ENCODE peak calls at places on chromosomes 12 and 14, in nine cellular contexts. One of them, this sample, is unnamed.
A peak's percentile ranks its signal among the peaks of the same experiment; 100 is the strongest.

GRCh38 chr12:42325776-42326465 is at the start of the genes PPHLN1 and ZCRB1:
- DNase-seq in HEK293T: peak; percentile 81
- DNase-seq in stimulated activated CD8-positive, alpha-beta memory T cell treated with anti-CD3 and anti-CD28 coated beads, Interleukin-15, amount 100 ng/mL, for 48 hours: peak; percentile 68
- DNase-seq in tibial nerve: peak; percentile 72
- DNase-seq in esophagus squamous epithelium: peak; percentile 22
- DNase-seq in AG10803: peak; percentile 72
- DNase-seq in SJSA1: peak; percentile 74
- DNase-seq in left cardiac atrium: peak; percentile 89
- DNase-seq in kidney glomerular epithelial cell: peak; percentile 75
- DNase-seq in this sample: peak; percentile 85

GRCh38 chr12:70756118-70756517 is 118.9 kb upstream of the PTPRB start:
- DNase-seq in stimulated activated CD8-positive, alpha-beta memory T cell treated with anti-CD3 and anti-CD28 coated beads, Interleukin-15, amount 100 ng/mL, for 48 hours: no peak
- DNase-seq in HEK293T: no peak
- DNase-seq in AG10803: peak; percentile 14
- DNase-seq in kidney glomerular epithelial cell: peak; percentile 73
- DNase-seq in esophagus squamous epithelium: no peak
- DNase-seq in tibial nerve: no peak
- DNase-seq in left cardiac atrium: no peak
- DNase-seq in SJSA1: no peak
- DNase-seq in this sample: peak; percentile 73

GRCh38 chr14:100750762-100751699 is 24.3 kb downstream of the DLK1 start:
- DNase-seq in AG10803: no peak
- DNase-seq in HEK293T: no peak
- DNase-seq in left cardiac atrium: no peak
- DNase-seq in SJSA1: no peak
- DNase-seq in tibial nerve: no peak
- DNase-seq in esophagus squamous epithelium: no peak
- DNase-seq in stimulated activated CD8-positive, alpha-beta memory T cell treated with anti-CD3 and anti-CD28 coated beads, Interleukin-15, amount 100 ng/mL, for 48 hours: no peak
- DNase-seq in kidney glomerular epithelial cell: no peak
- DNase-seq in this sample: no peak

GRCh38 chr12:125856899-125857298 is 791.7 kb downstream of the AACS start:
- DNase-seq in AG10803: no peak
- DNase-seq in kidney glomerular epithelial cell: no peak
- DNase-seq in tibial nerve: no peak
- DNase-seq in stimulated activated CD8-positive, alpha-beta memory T cell treated with anti-CD3 and anti-CD28 coated beads, Interleukin-15, amount 100 ng/mL, for 48 hours: no peak
- DNase-seq in left cardiac atrium: no peak
- DNase-seq in SJSA1: no peak
- DNase-seq in HEK293T: no peak
- DNase-seq in esophagus squamous epithelium: no peak
- DNase-seq in this sample: no peak

GRCh38 chr14:31270196-31270772 is 62.7 kb upstream of the HECTD1 start:
- DNase-seq in HEK293T: no peak
- DNase-seq in left cardiac atrium: no peak
- DNase-seq in SJSA1: peak; percentile 44
- DNase-seq in AG10803: no peak
- DNase-seq in tibial nerve: no peak
- DNase-seq in esophagus squamous epithelium: no peak
- DNase-seq in kidney glomerular epithelial cell: no peak
- DNase-seq in stimulated activated CD8-positive, alpha-beta memory T cell treated with anti-CD3 and anti-CD28 coated beads, Interleukin-15, amount 100 ng/mL, for 48 hours: no peak
- DNase-seq in this sample: no peak

GRCh38 chr14:32472512-32473472 is 143.7 kb downstream of the AKAP6 start:
- DNase-seq in left cardiac atrium: no peak
- DNase-seq in tibial nerve: no peak
- DNase-seq in esophagus squamous epithelium: no peak
- DNase-seq in stimulated activated CD8-positive, alpha-beta memory T cell treated with anti-CD3 and anti-CD28 coated beads, Interleukin-15, amount 100 ng/mL, for 48 hours: no peak
- DNase-seq in SJSA1: no peak
- DNase-seq in HEK293T: no peak
- DNase-seq in AG10803: peak; percentile 86
- DNase-seq in kidney glomerular epithelial cell: peak; percentile 74
- DNase-seq in this sample: no peak

GRCh38 chr12:3420693-3421092 is 70.3 kb upstream of the PRMT8 start:
- DNase-seq in left cardiac atrium: no peak
- DNase-seq in tibial nerve: no peak
- DNase-seq in stimulated activated CD8-positive, alpha-beta memory T cell treated with anti-CD3 and anti-CD28 coated beads, Interleukin-15, amount 100 ng/mL, for 48 hours: no peak
- DNase-seq in esophagus squamous epithelium: no peak
- DNase-seq in AG10803: no peak
- DNase-seq in HEK293T: no peak
- DNase-seq in kidney glomerular epithelial cell: no peak
- DNase-seq in SJSA1: no peak
- DNase-seq in this sample: no peak

GRCh38 chr12:107616941-107617340 is 68.7 kb upstream of the PWP1 start:
- DNase-seq in SJSA1: no peak
- DNase-seq in HEK293T: no peak
- DNase-seq in left cardiac atrium: no peak
- DNase-seq in esophagus squamous epithelium: no peak
- DNase-seq in tibial nerve: no peak
- DNase-seq in stimulated activated CD8-positive, alpha-beta memory T cell treated with anti-CD3 and anti-CD28 coated beads, Interleukin-15, amount 100 ng/mL, for 48 hours: no peak
- DNase-seq in AG10803: no peak
- DNase-seq in kidney glomerular epithelial cell: no peak
- DNase-seq in this sample: no peak

GRCh38 chr12:106329231-106329985 is 26.9 kb downstream of the TCP11L2 start:
- DNase-seq in tibial nerve: no peak
- DNase-seq in HEK293T: no peak
- DNase-seq in esophagus squamous epithelium: no peak
- DNase-seq in kidney glomerular epithelial cell: no peak
- DNase-seq in left cardiac atrium: no peak
- DNase-seq in AG10803: peak; percentile 35
- DNase-seq in stimulated activated CD8-positive, alpha-beta memory T cell treated with anti-CD3 and anti-CD28 coated beads, Interleukin-15, amount 100 ng/mL, for 48 hours: no peak
- DNase-seq in SJSA1: no peak
- DNase-seq in this sample: no peak

GRCh38 chr12:122123051-122123760 is 44.6 kb downstream of the MLXIP start:
- DNase-seq in esophagus squamous epithelium: no peak
- DNase-seq in SJSA1: peak; percentile 77
- DNase-seq in stimulated activated CD8-positive, alpha-beta memory T cell treated with anti-CD3 and anti-CD28 coated beads, Interleukin-15, amount 100 ng/mL, for 48 hours: peak; percentile 27
- DNase-seq in HEK293T: peak; percentile 81
- DNase-seq in AG10803: peak; percentile 56
- DNase-seq in left cardiac atrium: peak; percentile 64
- DNase-seq in kidney glomerular epithelial cell: peak; percentile 35
- DNase-seq in tibial nerve: peak; percentile 57
- DNase-seq in this sample: peak; percentile 77

This sample was measured in uterus.